ENCODE peak calls at places on chromosome 13, in five cellular contexts. R is CD4-positive, alpha-beta T cell; D is CD8-positive, alpha-beta memory T cell; A is left colon; S is NCI-H1105 treated with DMSO at 0.1 percent for 48 hours. O is an unnamed sample.

GRCh38 chr13:60759499-60759898 is 362.5 kb downstream of the TDRD3 start:
- DNase-seq in R (no peak), D (no peak), A (no peak), S (peak), O (no peak)

GRCh38 chr13:77565635-77566034 is 30.1 kb downstream of the SCEL start:
- DNase-seq in R (no peak), D (no peak), A (no peak), S (peak), O (peak)

GRCh38 chr13:81051873-81052272 is 710.9 kb upstream of the SPRY2 start:
- DNase-seq in R (no peak), D (no peak), A (no peak), S (no peak), O (no peak)

GRCh38 chr13:47621931-47622330 is 379.1 kb downstream of the SUCLA2 start:
- DNase-seq in R (no peak), D (no peak), A (no peak), S (no peak), O (no peak)

GRCh38 chr13:81197483-81197882 is 856.6 kb upstream of the SPRY2 start:
- DNase-seq in R (no peak), D (no peak), A (no peak), S (no peak), O (no peak)

GRCh38 chr13:109371066-109371465 is 415.3 kb downstream of the IRS2 start:
- DNase-seq in R (no peak), D (no peak), A (no peak), S (no peak), O (no peak)

GRCh38 chr13:106187501-106187900 is 348.0 kb downstream of the EFNB2 start:
- DNase-seq in R (no peak), D (no peak), A (no peak), S (no peak), O (no peak)

GRCh38 chr13:40389081-40389641 is 277.3 kb downstream of the FOXO1 start:
- DNase-seq in R (peak), D (peak), A (no peak), S (no peak), O (peak)

GRCh38 chr13:43348397-43348796 is 325.0 kb downstream of the DNAJC15 start:
- DNase-seq in R (no peak), D (no peak), A (no peak), S (no peak), O (no peak)

GRCh38 chr13:112128052-112128610 is 61.2 kb downstream of the SOX1 start:
- DNase-seq in R (no peak), D (no peak), A (no peak), S (no peak), O (no peak)

GRCh38 chr13:110645750-110646149 is 30.4 kb downstream of the NAXD start:
- DNase-seq in R (no peak), D (no peak), A (no peak), S (no peak), O (no peak)

GRCh38 chr13:42526276-42526675 is 47.7 kb upstream of the TNFSF11 start:
- DNase-seq in R (no peak), D (no peak), A (no peak), S (no peak), O (no peak)

GRCh38 chr13:31614073-31614472 is 125.3 kb upstream of the RXFP2 start:
- DNase-seq in R (no peak), D (no peak), A (no peak), S (no peak), O (no peak)

GRCh38 chr13:48653074-48654054 is at the start of gene CYSLTR2:
- DNase-seq in R (peak), D (no peak), A (no peak), S (peak), O (no peak)

GRCh38 chr13:101449971-101450748 is 2.3 kb upstream of the ITGBL1 start:
- DNase-seq in R (no peak), D (no peak), A (no peak), S (no peak), O (no peak)

GRCh38 chr13:49113526-49114286 is 106.4 kb upstream of the MLNR start:
- DNase-seq in R (no peak), D (no peak), A (no peak), S (no peak), O (no peak)

GRCh38 chr13:35994131-35994966 is 136.8 kb downstream of the DCLK1 start:
- DNase-seq in R (no peak), D (no peak), A (no peak), S (no peak), O (no peak)

GRCh38 chr13:47678201-47678963 is 322.7 kb downstream of the SUCLA2 start:
- DNase-seq in R (no peak), D (no peak), A (no peak), S (no peak), O (no peak)

GRCh38 chr13:109700176-109700575 is 86.2 kb downstream of the IRS2 start:
- DNase-seq in R (no peak), D (no peak), A (peak), S (peak), O (no peak)

GRCh38 chr13:104281910-104282309 is 1215.7 kb upstream of the SLC10A2 start:
- DNase-seq in R (no peak), D (no peak), A (no peak), S (no peak), O (no peak)

GRCh38 chr13:51793570-51794273 is 10.2 kb downstream of the DHRS12 start:
- DNase-seq in R (no peak), D (no peak), A (no peak), S (no peak), O (peak)

GRCh38 chr13:49302817-49303216 is 55.1 kb downstream of the CDADC1 start:
- DNase-seq in R (no peak), D (no peak), A (no peak), S (peak), O (no peak)

GRCh38 chr13:76976929-76977328 is 15.0 kb upstream of the CLN5 start:
- DNase-seq in R (no peak), D (no peak), A (no peak), S (no peak), O (no peak)

GRCh38 chr13:41428155-41428554 is 29.2 kb upstream of the RGCC start:
- DNase-seq in R (peak), D (peak), A (no peak), S (no peak), O (peak)